ENCODE peak calls at places on chromosomes 13 and 19, in ten cellular contexts. O, D, C, B, A, I, M, R, T and W are unnamed samples.

GRCh38 chr19:41626877-41627276 is at the start of gene CEACAM4:
- ATAC-seq in O (no peak), D (peak), C (no peak), B (peak), A (peak), I (peak), M (no peak), R (peak), T (no peak), W (peak)

GRCh38 chr13:113393572-113394503 is 29.9 kb upstream of the GRTP1 start:
- ATAC-seq in O (peak), D (peak), C (peak), B (peak), A (peak), I (peak), M (peak), R (peak), T (peak), W (peak)

GRCh38 chr13:41595298-41595697 is 137.9 kb downstream of the RGCC start:
- ATAC-seq in O (no peak), D (no peak), C (no peak), B (no peak), A (no peak), I (no peak), M (peak), R (no peak), T (no peak), W (no peak)

GRCh38 chr19:42508892-42509444 is 19.3 kb downstream of the CEACAM1 start:
- ATAC-seq in O (no peak), D (no peak), C (no peak), B (no peak), A (no peak), I (no peak), M (no peak), R (no peak), T (no peak), W (no peak)

GRCh38 chr19:16581145-16581970 is 9.1 kb upstream of the SLC35E1 start:
- ATAC-seq in O (no peak), D (peak), C (no peak), B (no peak), A (peak), I (no peak), M (no peak), R (no peak), T (no peak), W (no peak)

GRCh38 chr13:59829690-59830089 is 334.0 kb downstream of the DIAPH3 start:
- ATAC-seq in O (no peak), D (no peak), C (no peak), B (no peak), A (no peak), I (no peak), M (peak), R (no peak), T (no peak), W (no peak)

GRCh38 chr19:1769645-1769985 is 16.3 kb downstream of the ONECUT3 start:
- ATAC-seq in O (no peak), D (no peak), C (no peak), B (no peak), A (no peak), I (no peak), M (no peak), R (no peak), T (no peak), W (no peak)

GRCh38 chr13:87078947-87079795 is 592.0 kb upstream of the SLITRK5 start:
- ATAC-seq in O (no peak), D (no peak), C (no peak), B (no peak), A (no peak), I (no peak), M (no peak), R (no peak), T (no peak), W (no peak)

GRCh38 chr19:51179297-51179696 is 37.2 kb downstream of the SIGLEC7 start:
- ATAC-seq in O (no peak), D (peak), C (no peak), B (no peak), A (no peak), I (no peak), M (no peak), R (no peak), T (no peak), W (no peak)

GRCh38 chr13:96982672-96983071 is 11.6 kb downstream of the OXGR1 start:
- ATAC-seq in O (no peak), D (peak), C (no peak), B (peak), A (peak), I (peak), M (no peak), R (peak), T (no peak), W (peak)

GRCh38 chr13:26604784-26605183 is 47.3 kb downstream of the WASF3 start:
- ATAC-seq in O (no peak), D (peak), C (no peak), B (peak), A (peak), I (peak), M (no peak), R (peak), T (no peak), W (peak)

GRCh38 chr13:35961461-35962220 is 169.5 kb downstream of the DCLK1 start:
- ATAC-seq in O (no peak), D (no peak), C (no peak), B (no peak), A (no peak), I (no peak), M (no peak), R (no peak), T (no peak), W (no peak)

GRCh38 chr19:45057444-45057843 is 18.6 kb downstream of the CLASRP start:
- ATAC-seq in O (no peak), D (no peak), C (no peak), B (no peak), A (no peak), I (no peak), M (no peak), R (no peak), T (no peak), W (no peak)